ENCODE peak calls at places on chromosomes 3 and 15, in four cellular contexts. H is A549, C is HepG2, G is GM12878. V is an unnamed sample.

GRCh38 chr3:58471025-58471887 is 20.6 kb upstream of the KCTD6 start:
- DNase-seq in G (no peak), C (peak; percentile 95), H (peak; percentile 96), V (peak; percentile 94)

GRCh38 chr3:125280966-125281365 is 68.4 kb upstream of the SLC12A8 start:
- DNase-seq in C (peak; percentile 3), H (no peak), G (no peak), V (no peak)

GRCh38 chr3:16247282-16248058 is 17.3 kb downstream of the DPH3 start:
- DNase-seq in C (peak; percentile 77), G (peak; percentile 43), H (peak; percentile 81), V (peak; percentile 83)

GRCh38 chr3:24306518-24306917 is 188.1 kb downstream of the THRB start:
- DNase-seq in G (no peak), H (no peak), C (no peak), V (no peak)

GRCh38 chr3:193744048-193744821 is 151.2 kb downstream of the OPA1 start:
- DNase-seq in H (peak; percentile 63), C (peak; percentile 99), G (peak; percentile 27), V (no peak)

GRCh38 chr3:77281721-77282120 is 241.8 kb downstream of the ROBO2 start:
- DNase-seq in G (no peak), H (no peak), C (no peak), V (no peak)

GRCh38 chr15:52163321-52164190 is 27.6 kb downstream of the GNB5 start:
- DNase-seq in H (no peak), G (no peak), C (no peak), V (peak; percentile 30)

GRCh38 chr3:180882115-180882514 is 30.4 kb upstream of the FXR1 start:
- DNase-seq in G (no peak), H (no peak), C (no peak), V (no peak)

GRCh38 chr3:24407980-24408460 is 86.6 kb downstream of the THRB start:
- DNase-seq in H (no peak), G (no peak), C (no peak), V (no peak)

GRCh38 chr15:96553931-96554330 is 223.4 kb downstream of the NR2F2 start:
- DNase-seq in G (no peak), C (no peak), H (no peak), V (no peak)

GRCh38 chr3:102091358-102091757 is 242.0 kb downstream of the NFKBIZ start:
- DNase-seq in H (no peak), G (no peak), C (no peak), V (no peak)

GRCh38 chr15:82303956-82304640 is 41.5 kb downstream of the SAXO2 start:
- DNase-seq in H (no peak), G (no peak), C (no peak), V (no peak)

GRCh38 chr3:138881233-138881632 is 46.5 kb upstream of the PIK3CB start:
- DNase-seq in C (no peak), H (no peak), G (no peak), V (no peak)

GRCh38 chr3:115659253-115659652 is 35.9 kb downstream of the GAP43 start:
- DNase-seq in G (no peak), C (no peak), H (no peak), V (no peak)

GRCh38 chr3:124592658-124593441 is 137.4 kb upstream of the UMPS start:
- DNase-seq in H (no peak), G (peak; percentile 70), C (no peak), V (no peak)

GRCh38 chr15:48060396-48060795 is 60.4 kb upstream of the SLC24A5 start:
- DNase-seq in G (no peak), C (no peak), H (no peak), V (no peak)

GRCh38 chr15:30979457-30979856 is 12.0 kb downstream of the MTMR10 start:
- DNase-seq in C (no peak), H (no peak), G (no peak), V (peak; percentile 34)

GRCh38 chr15:29043731-29044485 is 158.1 kb downstream of the APBA2 start:
- DNase-seq in C (no peak), H (no peak), G (no peak), V (no peak)

GRCh38 chr3:110456001-110456400 is 615.6 kb upstream of the NECTIN3 start:
- DNase-seq in H (no peak), C (no peak), G (no peak), V (no peak)

GRCh38 chr3:41434781-41435180 is 235.5 kb downstream of the CTNNB1 start:
- DNase-seq in H (no peak), C (no peak), G (no peak), V (no peak)

GRCh38 chr3:169026543-169027181 is 636.9 kb downstream of the MECOM start:
- DNase-seq in G (no peak), C (peak; percentile 1), H (no peak), V (no peak)

GRCh38 chr15:46768287-46768686 is 949.0 kb upstream of the SEMA6D start:
- DNase-seq in C (no peak), H (no peak), G (no peak), V (no peak)

GRCh38 chr15:33292718-33293307 is 18.0 kb upstream of the RYR3 start:
- DNase-seq in H (peak; percentile 74), C (peak; percentile 51), G (no peak), V (peak; percentile 60)

GRCh38 chr3:137948400-137949072 is 61.4 kb upstream of the CLDN18 start:
- DNase-seq in H (no peak), C (no peak), G (no peak), V (no peak)

GRCh38 chr3:126349071-126349470 is 8.1 kb downstream of the KLF15 start:
- DNase-seq in H (no peak), G (no peak), C (no peak), V (no peak)

GRCh38 chr3:12993623-12994356 is 79.4 kb downstream of the IQSEC1 start:
- DNase-seq in C (no peak), G (no peak), H (peak; percentile 17), V (peak; percentile 64)

GRCh38 chr3:46478341-46478740 is 13.6 kb upstream of the LTF start:
- DNase-seq in G (no peak), C (no peak), H (no peak), V (peak; percentile 40)

GRCh38 chr3:171201825-171202224 is 175.3 kb upstream of the SLC2A2 start:
- DNase-seq in C (no peak), G (no peak), H (no peak), V (no peak)

GRCh38 chr3:194184265-194184751 is 48.4 kb downstream of the HES1 start:
- DNase-seq in G (no peak), C (no peak), H (no peak), V (no peak)

GRCh38 chr3:13877911-13878710 is 1.8 kb downstream of the WNT7A start:
- DNase-seq in G (no peak), H (no peak), C (no peak), V (no peak)

GRCh38 chr3:73446467-73447110 is 178.2 kb downstream of the PDZRN3 start:
- DNase-seq in H (no peak), G (no peak), C (no peak), V (no peak)

GRCh38 chr3:164791263-164791662 is 287.0 kb downstream of the SI start:
- DNase-seq in H (no peak), G (no peak), C (no peak), V (no peak)

GRCh38 chr3:123552095-123552714 is 32.6 kb downstream of the HACD2 start:
- DNase-seq in H (peak; percentile 18), G (no peak), C (peak; percentile 4), V (peak; percentile 7)

GRCh38 chr3:4744405-4745239 is 234.6 kb upstream of the BHLHE40 start:
- DNase-seq in G (no peak), C (peak; percentile 89), H (peak; percentile 97), V (no peak)

GRCh38 chr15:95973566-95974256 is 356.8 kb upstream of the NR2F2 start:
- DNase-seq in G (peak; percentile 74), H (no peak), C (no peak), V (peak; percentile 53)

GRCh38 chr3:115986555-115987207 is 363.4 kb downstream of the GAP43 start:
- DNase-seq in G (no peak), C (peak; percentile 46), H (peak; percentile 46), V (peak; percentile 16)

GRCh38 chr3:172152869-172153268 is 113.5 kb downstream of the FNDC3B start:
- DNase-seq in C (no peak), G (no peak), H (no peak), V (no peak)

GRCh38 chr3:7817239-7817638 is 684.4 kb upstream of the LMCD1 start:
- DNase-seq in G (no peak), C (no peak), H (no peak), V (no peak)

DNA sequence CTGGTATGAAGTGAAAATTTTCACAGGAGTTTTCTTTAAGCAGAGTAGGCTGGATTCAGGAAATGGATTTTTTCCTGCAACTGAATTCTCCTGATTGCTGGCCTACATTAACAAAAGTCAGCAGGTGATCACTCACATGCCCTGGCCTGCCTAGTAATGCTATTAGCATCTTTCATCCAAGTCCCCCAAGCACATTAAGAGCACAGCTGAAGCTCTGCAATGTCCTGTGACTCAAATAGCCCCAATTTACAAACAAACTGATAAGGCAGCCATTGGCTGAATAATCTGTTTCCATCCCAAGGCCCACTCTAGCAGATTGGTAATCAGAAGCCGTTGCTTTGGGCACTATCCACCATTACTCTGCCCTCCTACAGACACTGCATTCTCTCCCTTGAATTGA is 688.2 kb upstream of the LMCD1 start:
- DNase-seq in G (no peak), C (no peak), H (no peak), V (no peak)
- TF ChIP-seq MYC in G (no peak), C (no peak), H (no peak), V (no peak)

GRCh38 chr3:52186729-52187128 is 11.2 kb upstream of the ALAS1 start:
- DNase-seq in C (no peak), G (no peak), H (no peak), V (no peak)
- TF ChIP-seq MAX in C (no peak), G (no peak), H (no peak), V (no peak)

GRCh38 chr15:73717802-73718201 is 33.6 kb downstream of the CD276 start:
- DNase-seq in G (no peak), C (no peak), H (no peak), V (no peak)
- TF ChIP-seq CTCF in G (peak; percentile 12), C (no peak), H (no peak), V (peak; percentile 27)

GRCh38 chr3:130374908-130375307 is 29.4 kb downstream of the COL6A5 start:
- DNase-seq in C (no peak), G (no peak), H (no peak), V (no peak)
- TF ChIP-seq MYC in C (no peak), G (no peak), H (no peak), V (no peak)

GRCh38 chr3:114294940-114295480 is 1.2 kb downstream of the TIGIT start:
- DNase-seq in H (no peak), C (no peak), G (no peak), V (no peak)
- TF ChIP-seq MAX in H (no peak), C (no peak), G (no peak), V (no peak)

GRCh38 chr3:134527037-134527436 is 41.2 kb downstream of the CEP63 start:
- DNase-seq in H (peak; percentile 5), G (no peak), C (peak; percentile 16), V (peak; percentile 46)
- TF ChIP-seq CTCF in H (no peak), G (peak; percentile 21), C (peak; percentile 67), V (peak; percentile 8)

GRCh38 chr15:89783111-89783860 is 7.2 kb downstream of the MESP2 start:
- DNase-seq in C (no peak), G (no peak), H (no peak), V (peak; percentile 51)

GRCh38 chr15:89781055-89781454 is 4.9 kb downstream of the MESP2 start:
- DNase-seq in H (peak; percentile 36), C (no peak), G (no peak), V (peak; percentile 78)

GRCh38 chr15:89780601-89781000 is 4.5 kb downstream of the MESP2 start:
- DNase-seq in C (no peak), G (no peak), H (no peak), V (no peak)

GRCh38 chr15:89783861-89784685 is 7.9 kb downstream of the MESP2 start:
- DNase-seq in C (no peak), H (no peak), G (no peak), V (no peak)

GRCh38 chr15:89781891-89782618 is 5.9 kb downstream of the MESP2 start:
- DNase-seq in G (no peak), H (no peak), C (peak; percentile 84), V (no peak)
- TF ChIP-seq MYC in G (no peak), H (no peak), C (no peak), V (no peak)

V was measured in NB4.